ENCODE peak calls at places on chromosomes 6 and 20, in four cellular contexts. F, I, X and Y are unnamed samples.
A peak's percentile ranks its signal among the peaks of the same experiment; 100 is the strongest.

GRCh38 chr20:33915726-33916331 is 77.9 kb upstream of the RALY start:
- DNase-seq in X (peak; percentile 61), F (peak; percentile 52), I (no peak), Y (peak; percentile 64)

GRCh38 chr6:27836080-27836782 is 76.0 kb downstream of the OR2B2 start:
- DNase-seq in X (no peak), I (no peak), F (no peak), Y (no peak)

GRCh38 chr6:139311826-139312225 is 20.0 kb upstream of the TXLNB start:
- DNase-seq in X (no peak), I (no peak), F (no peak), Y (no peak)

GRCh38 chr6:165231581-165232276 is 77.7 kb downstream of the C6orf118 start:
- DNase-seq in I (no peak), X (peak; percentile 41), F (no peak), Y (no peak)

GRCh38 chr6:110581682-110582081 is 105.3 kb upstream of the SLC22A16 start:
- DNase-seq in F (no peak), X (no peak), I (no peak), Y (no peak)

GRCh38 chr6:77837034-77837784 is 184.4 kb downstream of the MEI4 start:
- DNase-seq in X (no peak), F (no peak), I (no peak), Y (no peak)

GRCh38 chr20:15945301-15945700 is 627.9 kb downstream of the KIF16B start:
- DNase-seq in F (no peak), X (no peak), I (no peak), Y (no peak)

GRCh38 chr6:126720326-126720725 is 380.4 kb downstream of the CENPW start:
- DNase-seq in I (no peak), X (no peak), F (no peak), Y (no peak)

GRCh38 chr6:121274896-121275295 is 59.4 kb downstream of the TBC1D32 start:
- DNase-seq in F (no peak), I (no peak), X (no peak), Y (no peak)

GRCh38 chr6:143155681-143156080 is 95.0 kb downstream of the AIG1 start:
- DNase-seq in I (no peak), F (no peak), X (no peak), Y (no peak)

GRCh38 chr6:145673504-145673903 is 61.8 kb downstream of the EPM2A start:
- DNase-seq in F (no peak), I (no peak), X (no peak), Y (no peak)

GRCh38 chr20:16926626-16927025 is 178.5 kb downstream of the OTOR start:
- DNase-seq in I (no peak), F (no peak), X (no peak), Y (no peak)

GRCh38 chr6:168207421-168208175 is 112.0 kb downstream of the DACT2 start:
- DNase-seq in F (no peak), X (no peak), I (no peak), Y (no peak)

GRCh38 chr20:1423625-1424106 is 30.8 kb upstream of the FKBP1A start:
- DNase-seq in F (peak; percentile 77), X (no peak), I (peak; percentile 14), Y (peak; percentile 66)

GRCh38 chr6:142367501-142368018 is 65.8 kb downstream of the ADGRG6 start:
- DNase-seq in F (no peak), X (no peak), I (no peak), Y (no peak)

GRCh38 chr6:81727876-81728517 is 24.5 kb downstream of the TENT5A start:
- DNase-seq in I (no peak), X (no peak), F (peak; percentile 70), Y (peak; percentile 58)

GRCh38 chr6:139534472-139535115 is 160.1 kb upstream of the CITED2 start:
- DNase-seq in F (no peak), X (no peak), I (no peak), Y (peak; percentile 34)

GRCh38 chr6:14280766-14281293 is 163.3 kb downstream of the CD83 start:
- DNase-seq in I (no peak), F (no peak), X (no peak), Y (no peak)

GRCh38 chr20:47137231-47137865 is 219.2 kb downstream of the ZMYND8 start:
- DNase-seq in F (no peak), X (no peak), I (no peak), Y (no peak)

GRCh38 chr6:37005061-37005810 is at the start of gene FGD2:
- DNase-seq in I (no peak), F (no peak), X (no peak), Y (no peak)
- H3K4me1 ChIP-seq in I (no peaks in the 10 kb centered on the region), F (peaks cover 14% of the 10 kb centered on the region), X (peaks cover 7% of the 10 kb centered on the region), Y (no peaks in the 10 kb centered on the region)

GRCh38 chr20:23641936-23642751 is 4.4 kb upstream of the CST3 start:
- DNase-seq in I (no peak), X (peak; percentile 45), F (no peak), Y (peak; percentile 55)
- H3K27ac ChIP-seq in I (no peak overlapping the region), X (no peak overlapping the region), F (no peak overlapping the region), Y (no peak overlapping the region)

GRCh38 chr6:43970913-43971775 is 156.1 kb downstream of the MRPL14 start:
- DNase-seq in F (peak; percentile 91), X (no peak), I (peak; percentile 84), Y (peak; percentile 93)
- TF ChIP-seq POLR2A in F (no peak), X (no peak), I (no peak), Y (no peak)

DNA sequence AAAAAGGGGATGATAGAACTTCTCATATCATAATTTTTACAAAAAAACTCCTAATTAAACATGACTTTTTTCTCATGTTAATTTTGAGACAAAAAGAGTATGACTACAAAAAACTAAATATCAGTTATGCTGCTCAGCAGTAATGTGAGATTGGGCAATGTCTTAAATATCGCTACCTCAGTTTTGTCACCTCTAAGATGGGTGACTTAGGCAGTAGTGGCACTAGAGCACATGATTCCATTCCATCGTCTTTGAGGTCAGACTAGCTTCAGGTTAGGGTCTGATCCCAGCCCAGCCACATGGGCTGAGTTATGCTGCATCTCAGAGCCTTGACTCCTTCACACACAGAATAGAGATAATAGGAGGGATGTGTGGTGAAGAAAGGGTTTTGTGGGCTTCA is 11.0 kb downstream of the DCBLD1 start:
- DNase-seq in F (no peak), I (no peak), X (no peak), Y (no peak)
- H3K4me1 ChIP-seq in F (peaks cover 59% of the 10 kb centered on the region), I (no peaks in the 10 kb centered on the region), X (no peaks in the 10 kb centered on the region), Y (peaks cover 19% of the 10 kb centered on the region)

GRCh38 chr20:24782801-24783630 is 166.1 kb upstream of the CST7 start:
- DNase-seq in F (no peak), X (no peak), I (no peak), Y (peak; percentile 6)
- H3K27ac ChIP-seq in F (no peak overlapping the region), X (no peak overlapping the region), I (no peak overlapping the region), Y (no peak overlapping the region)

GRCh38 chr20:34921436-34921835 is 34.2 kb downstream of the GSS start:
- DNase-seq in F (no peak), X (no peak), I (no peak), Y (no peak)
- TF ChIP-seq POLR2A in F (no peak), X (no peak), I (no peak), Y (no peak)

GRCh38 chr20:45338121-45339030 is 9.8 kb downstream of the SDC4 start:
- DNase-seq in F (no peak), X (no peak), I (no peak), Y (no peak)

GRCh38 chr20:45339799-45340198 is 8.4 kb downstream of the SDC4 start:
- DNase-seq in F (no peak), X (no peak), I (no peak), Y (no peak)

GRCh38 chr20:45340236-45340847 is 7.9 kb downstream of the SDC4 start:
- DNase-seq in I (no peak), X (no peak), F (peak; percentile 81), Y (peak; percentile 87)

GRCh38 chr20:45337367-45338120 is 10.7 kb downstream of the SDC4 start:
- DNase-seq in F (peak; percentile 56), X (peak; percentile 67), I (no peak), Y (peak; percentile 73)

GRCh38 chr20:45339084-45339483 is 9.1 kb downstream of the SDC4 start:
- DNase-seq in I (no peak), X (no peak), F (peak; percentile 61), Y (no peak)
- H3K4me1 ChIP-seq in I (peaks cover 22% of the 10 kb centered on the region), X (peaks cover 54% of the 10 kb centered on the region), F (peaks cover 91% of the 10 kb centered on the region), Y (peaks cover 90% of the 10 kb centered on the region)

GRCh38 chr6:156949376-156949775 is 172.2 kb downstream of the ARID1B start:
- DNase-seq in I (no peak), F (no peak), X (no peak), Y (peak; percentile 36)
- H3K27ac ChIP-seq in I (no peak overlapping the region), F (no peak overlapping the region), X (no peak overlapping the region), Y (no peak overlapping the region)

DNA sequence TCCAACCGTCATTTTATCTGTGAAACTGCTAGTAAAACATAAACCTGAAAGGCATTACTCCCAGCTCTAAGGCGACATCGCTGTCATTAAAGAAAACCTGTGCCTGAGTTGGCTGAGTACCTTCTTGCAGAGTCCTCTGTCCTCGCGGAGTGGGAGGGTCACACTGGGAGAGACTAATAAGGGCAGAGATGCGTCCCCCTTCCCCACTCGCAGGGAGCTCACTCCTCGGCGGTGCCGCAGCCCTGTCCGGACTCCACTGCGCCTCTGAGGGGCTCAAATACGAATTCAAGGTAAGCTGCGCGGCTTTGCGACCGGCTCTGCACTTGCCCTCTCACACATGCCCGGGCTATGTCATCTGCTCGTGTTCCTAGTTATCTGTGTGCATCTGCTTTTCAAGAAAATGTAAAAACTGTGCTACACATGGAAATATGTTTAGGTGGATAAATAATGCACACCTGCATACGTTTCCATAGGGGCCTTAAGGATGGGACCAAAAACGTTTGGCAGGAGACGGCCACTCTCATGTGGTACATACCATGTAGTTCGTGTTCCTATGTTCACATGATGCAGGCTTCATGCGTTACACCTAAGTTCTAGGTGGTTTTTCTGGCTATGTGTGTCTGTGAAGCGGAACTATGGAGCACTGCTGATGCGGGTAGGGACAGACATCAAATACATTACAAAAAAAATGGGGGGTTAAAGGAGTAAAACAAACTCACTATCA is at the start of gene COL19A1:
- DNase-seq in X (peak; percentile 47), I (no peak), F (no peak), Y (peak; percentile 18)
- TF ChIP-seq POLR2A in X (peak; percentile 0), I (no peak), F (no peak), Y (no peak)